ENCODE peak calls at places on chromosome 22, in six cellular contexts. S, O, V, G, Y and D are unnamed samples.

GRCh38 chr22:39519681-39520053 is 695 bp upstream of the ATF4 start:
- DNase-seq in S (no peak), O (no peak), V (no peak), G (peak), Y (no peak), D (no peak)

GRCh38 chr22:36022162-36022561 is 6.5 kb downstream of the RBFOX2 start:
- DNase-seq in S (no peak), O (no peak), V (peak), G (no peak), Y (no peak), D (no peak)

GRCh38 chr22:19679476-19680099 is 34.7 kb upstream of the SEPTIN5 start:
- DNase-seq in S (peak), O (peak), V (no peak), G (peak), Y (no peak), D (peak)

GRCh38 chr22:41563051-41563711 is 2.4 kb downstream of the CSDC2 start:
- DNase-seq in S (no peak), O (no peak), V (peak), G (no peak), Y (no peak), D (no peak)

GRCh38 chr22:25346859-25347751 is 127.7 kb downstream of the CRYBB2 start:
- DNase-seq in S (no peak), O (no peak), V (no peak), G (peak), Y (no peak), D (no peak)

GRCh38 chr22:35687461-35687860 is 30.2 kb upstream of the APOL5 start:
- DNase-seq in S (no peak), O (no peak), V (no peak), G (no peak), Y (no peak), D (no peak)

GRCh38 chr22:38728899-38729796 is 23.4 kb downstream of the GTPBP1 start:
- DNase-seq in S (no peak), O (no peak), V (no peak), G (no peak), Y (no peak), D (no peak)

GRCh38 chr22:20589614-20590476 is 82.4 kb downstream of the MED15 start:
- DNase-seq in S (no peak), O (no peak), V (no peak), G (no peak), Y (no peak), D (no peak)

GRCh38 chr22:38452373-38453064 is 2.5 kb downstream of the KCNJ4 start:
- DNase-seq in S (no peak), O (no peak), V (peak), G (no peak), Y (no peak), D (no peak)

GRCh38 chr22:30212363-30212995 is 34.1 kb downstream of the LIF start:
- DNase-seq in S (no peak), O (no peak), V (peak), G (peak), Y (peak), D (peak)

GRCh38 chr22:43431821-43432554 is 20.2 kb downstream of the MPPED1 start:
- DNase-seq in S (no peak), O (no peak), V (no peak), G (no peak), Y (no peak), D (no peak)

GRCh38 chr22:18156878-18157713 is 7.1 kb downstream of the USP18 start:
- DNase-seq in S (peak), O (peak), V (peak), G (peak), Y (peak), D (peak)

GRCh38 chr22:29011200-29011867 is 50.3 kb downstream of the C22orf31 start:
- DNase-seq in S (no peak), O (no peak), V (no peak), G (no peak), Y (no peak), D (no peak)

GRCh38 chr22:49959782-49960158 is 802 bp upstream of the PIM3 start:
- DNase-seq in S (no peak), O (no peak), V (peak), G (peak), Y (peak), D (peak)

GRCh38 chr22:42717197-42717967 is 3.3 kb downstream of the A4GALT start:
- DNase-seq in S (no peak), O (no peak), V (no peak), G (no peak), Y (no peak), D (no peak)

GRCh38 chr22:30015846-30016245 is 64.4 kb upstream of the HORMAD2 start:
- DNase-seq in S (no peak), O (no peak), V (peak), G (no peak), Y (no peak), D (no peak)

GRCh38 chr22:38549106-38549884 is 20.7 kb downstream of the DMC1 start:
- DNase-seq in S (no peak), O (no peak), V (no peak), G (no peak), Y (peak), D (no peak)

GRCh38 chr22:25564979-25565677 is 653 bp downstream of the GRK3 start:
- DNase-seq in S (peak), O (peak), V (no peak), G (peak), Y (no peak), D (peak)

GRCh38 chr22:17570851-17571631 is 7.7 kb downstream of the SLC25A18 start:
- DNase-seq in S (no peak), O (no peak), V (peak), G (peak), Y (peak), D (no peak)

GRCh38 chr22:47112566-47112965 is 350.1 kb downstream of the TBC1D22A start:
- DNase-seq in S (no peak), O (no peak), V (no peak), G (peak), Y (no peak), D (no peak)

GRCh38 chr22:47602732-47603131 is 840.3 kb downstream of the TBC1D22A start:
- DNase-seq in S (no peak), O (no peak), V (no peak), G (peak), Y (no peak), D (no peak)

GRCh38 chr22:18109410-18110193 is 1.0 kb upstream of the TUBA8 start:
- DNase-seq in S (no peak), O (no peak), V (no peak), G (no peak), Y (no peak), D (no peak)

GRCh38 chr22:20782601-20783299 is 8.8 kb downstream of the SERPIND1 start:
- DNase-seq in S (no peak), O (no peak), V (no peak), G (no peak), Y (no peak), D (no peak)

GRCh38 chr22:21868651-21869050 is 1.2 kb upstream of the MAPK1 start:
- DNase-seq in S (no peak), O (no peak), V (no peak), G (no peak), Y (no peak), D (no peak)

GRCh38 chr22:30396871-30397655 is at the start of gene SEC14L2:
- DNase-seq in S (peak), O (peak), V (peak), G (peak), Y (no peak), D (peak)